ENCODE peak calls at places on chromosomes 5 and 9, in four cellular contexts. A is GM12891; B is substantia nigra; J is activated CD4-positive, CD25-positive, alpha-beta regulatory T cell. M is an unnamed sample.

GRCh38 chr9:21561502-21561901 is 79.4 kb upstream of the IFNE start:
- DNase-seq in A (no peak), B (no peak), J (no peak), M (no peak)

GRCh38 chr5:32245742-32246141 is 67.0 kb downstream of the MTMR12 start:
- DNase-seq in A (no peak), B (no peak), J (no peak), M (no peak)

GRCh38 chr5:78467744-78468357 is 107.4 kb downstream of the SCAMP1 start:
- DNase-seq in A (no peak), B (no peak), J (no peak), M (no peak)

GRCh38 chr5:172939561-172939960 is 19.7 kb upstream of the RPL26L1 start:
- DNase-seq in A (no peak), B (no peak), J (no peak), M (peak; percentile 47)

GRCh38 chr5:15844871-15845270 is 334.7 kb downstream of the MARCHF11 start:
- DNase-seq in A (no peak), B (no peak), J (no peak), M (no peak)

GRCh38 chr9:21746550-21746949 is 55.9 kb upstream of the MTAP start:
- DNase-seq in A (no peak), B (no peak), J (no peak), M (no peak)

GRCh38 chr5:134436523-134437339 is 25.1 kb upstream of the CDKN2AIPNL start:
- DNase-seq in A (peak; percentile 47), B (no peak), J (peak; percentile 21), M (no peak)

GRCh38 chr9:93267681-93268505 is 84.0 kb downstream of the WNK2 start:
- DNase-seq in A (peak; percentile 25), B (no peak), J (no peak), M (no peak)

GRCh38 chr5:134005415-134006118 is 792 bp upstream of the VDAC1 start:
- DNase-seq in A (peak; percentile 55), B (no peak), J (no peak), M (peak; percentile 37)

GRCh38 chr9:76599970-76600369 is 141.0 kb downstream of the GCNT1 start:
- DNase-seq in A (no peak), B (no peak), J (no peak), M (no peak)

GRCh38 chr9:16727452-16728127 is 142.9 kb downstream of the BNC2 start:
- DNase-seq in A (no peak), B (no peak), J (no peak), M (no peak)

GRCh38 chr5:145245354-145245753 is 589.8 kb downstream of the PRELID2 start:
- DNase-seq in A (no peak), B (no peak), J (no peak), M (no peak)

GRCh38 chr5:97534166-97534565 is 351.1 kb upstream of the RIOK2 start:
- DNase-seq in A (no peak), B (peak; percentile 5), J (no peak), M (no peak)

GRCh38 chr5:98424681-98425454 is 348.6 kb upstream of the RGMB start:
- DNase-seq in A (no peak), B (no peak), J (no peak), M (no peak)

GRCh38 chr5:140324041-140324833 is 21.3 kb upstream of the PFDN1 start:
- DNase-seq in A (no peak), B (no peak), J (no peak), M (no peak)

GRCh38 chr9:21778300-21778699 is 24.1 kb upstream of the MTAP start:
- DNase-seq in A (no peak), B (no peak), J (no peak), M (no peak)

GRCh38 chr5:132566657-132567056 is 9.9 kb downstream of the RAD50 start:
- DNase-seq in A (no peak), B (no peak), J (no peak), M (no peak)

GRCh38 chr9:33129251-33129885 is 37.8 kb downstream of the B4GALT1 start:
- DNase-seq in A (no peak), B (no peak), J (no peak), M (no peak)

GRCh38 chr5:149665416-149666163 is 64.5 kb upstream of the PPARGC1B start:
- DNase-seq in A (no peak), B (no peak), J (no peak), M (no peak)

GRCh38 chr9:93434056-93434455 is 17.4 kb upstream of the FAM120A start:
- DNase-seq in A (no peak), B (no peak), J (no peak), M (no peak)

M was measured in D721Med.